ENCODE peak calls at places on chromosomes 13 and 19, in six cellular contexts. V, L, H, O, J and X are unnamed samples.

GRCh38 chr13:48333976-48334375 is 30.4 kb downstream of the RB1 start:
- DNase-seq in V (no peak), L (peak; percentile 69), H (no peak), O (no peak), J (no peak), X (peak; percentile 53)

GRCh38 chr13:28741080-28741479 is 22.3 kb upstream of the SLC46A3 start:
- DNase-seq in V (no peak), L (peak; percentile 48), H (no peak), O (no peak), J (no peak), X (peak; percentile 32)

GRCh38 chr19:14632286-14632685 is 42.4 kb downstream of the ADGRE3 start:
- DNase-seq in V (no peak), L (peak; percentile 40), H (no peak), O (no peak), J (no peak), X (peak; percentile 20)

GRCh38 chr13:111940892-111941291 is 126.1 kb upstream of the SOX1 start:
- DNase-seq in V (no peak), L (no peak), H (no peak), O (no peak), J (no peak), X (no peak)

GRCh38 chr13:33519561-33520479 is 234.3 kb upstream of the STARD13 start:
- DNase-seq in V (no peak), L (peak; percentile 93), H (no peak), O (no peak), J (no peak), X (peak; percentile 90)

GRCh38 chr13:41244555-41244954 is 18.8 kb downstream of the MTRF1 start:
- DNase-seq in V (no peak), L (peak; percentile 53), H (no peak), O (no peak), J (no peak), X (no peak)

GRCh38 chr19:7550987-7551761 is 15.7 kb downstream of the PNPLA6 start:
- DNase-seq in V (peak; percentile 82), L (peak; percentile 85), H (no peak), O (no peak), J (peak; percentile 80), X (peak; percentile 41)

GRCh38 chr19:2807379-2808128 is 12.1 kb upstream of the ZNF554 start:
- DNase-seq in V (no peak), L (no peak), H (no peak), O (no peak), J (no peak), X (no peak)

GRCh38 chr13:44899967-44900366 is 89.3 kb downstream of the NUFIP1 start:
- DNase-seq in V (no peak), L (no peak), H (no peak), O (peak; percentile 55), J (no peak), X (no peak)

GRCh38 chr13:49495783-49496762 is at the start of gene PHF11:
- DNase-seq in V (peak; percentile 89), L (peak; percentile 65), H (peak; percentile 60), O (no peak), J (peak; percentile 66), X (peak; percentile 73)

GRCh38 chr13:49370390-49370789 is 73.5 kb downstream of the CAB39L start:
- DNase-seq in V (no peak), L (no peak), H (no peak), O (no peak), J (no peak), X (no peak)

GRCh38 chr13:91167706-91168459 is 179.6 kb upstream of the MIR17HG start:
- DNase-seq in V (no peak), L (no peak), H (no peak), O (no peak), J (no peak), X (no peak)

GRCh38 chr19:5075603-5076002 is 106.7 kb downstream of the KDM4B start:
- DNase-seq in V (no peak), L (no peak), H (no peak), O (no peak), J (no peak), X (no peak)

GRCh38 chr19:49524812-49525455 is 2.9 kb upstream of the RCN3 start:
- DNase-seq in V (no peak), L (no peak), H (no peak), O (no peak), J (no peak), X (no peak)

GRCh38 chr13:46614582-46614981 is 61.6 kb downstream of the LRCH1 start:
- DNase-seq in V (no peak), L (peak; percentile 87), H (no peak), O (no peak), J (no peak), X (peak; percentile 91)

GRCh38 chr19:33247441-33247819 is 21.8 kb upstream of the SLC7A10 start:
- DNase-seq in V (no peak), L (no peak), H (no peak), O (no peak), J (no peak), X (no peak)

GRCh38 chr13:110478405-110479214 is 82.9 kb downstream of the RAB20 start:
- DNase-seq in V (no peak), L (no peak), H (no peak), O (no peak), J (no peak), X (no peak)

GRCh38 chr19:44607917-44608316 is 5.4 kb upstream of the IGSF23 start:
- DNase-seq in V (no peak), L (no peak), H (no peak), O (no peak), J (no peak), X (no peak)

GRCh38 chr19:8004723-8005513 is 523 bp downstream of the ELAVL1 start:
- DNase-seq in V (no peak), L (peak; percentile 45), H (no peak), O (no peak), J (no peak), X (peak; percentile 25)

GRCh38 chr13:77660841-77661250 is 36.6 kb upstream of the SLAIN1 start:
- DNase-seq in V (no peak), L (no peak), H (no peak), O (no peak), J (no peak), X (no peak)

GRCh38 chr19:51417107-51417806 is at the start of gene SIGLEC10:
- DNase-seq in V (no peak), L (peak; percentile 7), H (no peak), O (no peak), J (peak; percentile 40), X (peak; percentile 35)

GRCh38 chr13:52411629-52412028 is 5.7 kb upstream of the THSD1 start:
- DNase-seq in V (no peak), L (peak; percentile 53), H (no peak), O (no peak), J (no peak), X (peak; percentile 87)